ENCODE peak calls at places on chromosome 16, in seven cellular contexts. Q, A, Y, D, W, B and O are unnamed samples.
A peak's percentile ranks its signal among the peaks of the same experiment; 100 is the strongest.

GRCh38 chr16:57148481-57148880 is 37.4 kb downstream of the PSME3IP1 start:
- DNase-seq in Q (no peak), A (no peak), Y (no peak), D (no peak), W (no peak), B (no peak), O (no peak)

GRCh38 chr16:4696172-4696904 is 3.0 kb downstream of the NUDT16L1 start:
- DNase-seq in Q (peak; percentile 32), A (no peak), Y (peak; percentile 68), D (no peak), W (peak; percentile 44), B (no peak), O (no peak)

GRCh38 chr16:50615891-50616290 is 65.2 kb downstream of the SNX20 start:
- DNase-seq in Q (no peak), A (no peak), Y (no peak), D (no peak), W (no peak), B (no peak), O (no peak)

GRCh38 chr16:84065536-84066132 is 23.0 kb upstream of the SLC38A8 start:
- DNase-seq in Q (peak; percentile 59), A (no peak), Y (no peak), D (peak; percentile 73), W (peak; percentile 85), B (no peak), O (no peak)

GRCh38 chr16:52545157-52545543 is 1.8 kb downstream of the TOX3 start:
- DNase-seq in Q (no peak), A (no peak), Y (no peak), D (peak; percentile 30), W (peak; percentile 49), B (no peak), O (no peak)

GRCh38 chr16:9844361-9844760 is 337.9 kb downstream of the GRIN2A start:
- DNase-seq in Q (no peak), A (no peak), Y (no peak), D (no peak), W (no peak), B (no peak), O (no peak)

GRCh38 chr16:83059237-83059636 is 432.5 kb downstream of the CDH13 start:
- DNase-seq in Q (no peak), A (no peak), Y (no peak), D (no peak), W (no peak), B (no peak), O (no peak)

GRCh38 chr16:4637501-4638166 is 13.0 kb downstream of the MGRN1 start:
- DNase-seq in Q (no peak), A (no peak), Y (no peak), D (no peak), W (peak; percentile 33), B (no peak), O (no peak)

GRCh38 chr16:19173059-19173458 is 5.0 kb downstream of the SYT17 start:
- DNase-seq in Q (no peak), A (no peak), Y (no peak), D (no peak), W (no peak), B (no peak), O (no peak)

GRCh38 chr16:5851583-5851982 is 754.0 kb upstream of the EEF2KMT start:
- DNase-seq in Q (no peak), A (no peak), Y (no peak), D (no peak), W (no peak), B (no peak), O (no peak)

GRCh38 chr16:54673353-54673752 is 257.3 kb upstream of the IRX5 start:
- DNase-seq in Q (no peak), A (no peak), Y (no peak), D (no peak), W (no peak), B (no peak), O (no peak)

GRCh38 chr16:50309527-50310307 is 43.4 kb downstream of the ADCY7 start:
- DNase-seq in Q (peak; percentile 60), A (no peak), Y (peak; percentile 80), D (no peak), W (peak; percentile 59), B (peak; percentile 3), O (no peak)

GRCh38 chr16:72247821-72248253 is 75.9 kb upstream of the PMFBP1 start:
- DNase-seq in Q (no peak), A (no peak), Y (no peak), D (no peak), W (no peak), B (no peak), O (no peak)

GRCh38 chr16:57115148-57115503 is 22.7 kb downstream of the CPNE2 start:
- DNase-seq in Q (no peak), A (no peak), Y (peak; percentile 39), D (no peak), W (no peak), B (no peak), O (no peak)

GRCh38 chr16:84438971-84439696 is 65.3 kb downstream of the MEAK7 start:
- DNase-seq in Q (no peak), A (no peak), Y (no peak), D (peak; percentile 22), W (no peak), B (no peak), O (no peak)

GRCh38 chr16:1474471-1474795 is 395 bp downstream of the CLCN7 start:
- DNase-seq in Q (no peak), A (no peak), Y (no peak), D (peak; percentile 57), W (no peak), B (no peak), O (no peak)

GRCh38 chr16:35751191-35751941 is 2292.0 kb downstream of the TP53TG3F start:
- DNase-seq in Q (no peak), A (no peak), Y (peak; percentile 57), D (no peak), W (no peak), B (no peak), O (no peak)

GRCh38 chr16:7458144-7458543 is 125.5 kb downstream of the RBFOX1 start:
- DNase-seq in Q (no peak), A (no peak), Y (no peak), D (no peak), W (no peak), B (no peak), O (no peak)

GRCh38 chr16:72537684-72538083 is 365.7 kb upstream of the PMFBP1 start:
- DNase-seq in Q (no peak), A (no peak), Y (no peak), D (no peak), W (no peak), B (no peak), O (no peak)

GRCh38 chr16:67393111-67393789 is at the start of gene TPPP3:
- DNase-seq in Q (peak; percentile 98), A (no peak), Y (peak; percentile 97), D (peak; percentile 87), W (peak; percentile 92), B (peak; percentile 48), O (no peak)

GRCh38 chr16:22386976-22387375 is 12.6 kb upstream of the CDR2 start:
- DNase-seq in Q (no peak), A (no peak), Y (no peak), D (no peak), W (no peak), B (no peak), O (no peak)

GRCh38 chr16:11511328-11511727 is 75.4 kb downstream of the LITAF start:
- DNase-seq in Q (no peak), A (no peak), Y (no peak), D (no peak), W (no peak), B (no peak), O (no peak)

GRCh38 chr16:81901483-81901882 is 109.8 kb downstream of the SDR42E1 start:
- DNase-seq in Q (no peak), A (no peak), Y (no peak), D (no peak), W (no peak), B (no peak), O (no peak)

GRCh38 chr16:81907681-81908080 is 103.6 kb downstream of the SDR42E1 start:
- DNase-seq in Q (no peak), A (no peak), Y (no peak), D (no peak), W (no peak), B (no peak), O (no peak)

GRCh38 chr16:81902025-81902424 is 109.2 kb downstream of the SDR42E1 start:
- DNase-seq in Q (no peak), A (no peak), Y (no peak), D (no peak), W (no peak), B (no peak), O (no peak)

GRCh38 chr16:81905277-81905676 is 106.0 kb downstream of the SDR42E1 start:
- DNase-seq in Q (no peak), A (no peak), Y (no peak), D (no peak), W (no peak), B (no peak), O (no peak)

DNA sequence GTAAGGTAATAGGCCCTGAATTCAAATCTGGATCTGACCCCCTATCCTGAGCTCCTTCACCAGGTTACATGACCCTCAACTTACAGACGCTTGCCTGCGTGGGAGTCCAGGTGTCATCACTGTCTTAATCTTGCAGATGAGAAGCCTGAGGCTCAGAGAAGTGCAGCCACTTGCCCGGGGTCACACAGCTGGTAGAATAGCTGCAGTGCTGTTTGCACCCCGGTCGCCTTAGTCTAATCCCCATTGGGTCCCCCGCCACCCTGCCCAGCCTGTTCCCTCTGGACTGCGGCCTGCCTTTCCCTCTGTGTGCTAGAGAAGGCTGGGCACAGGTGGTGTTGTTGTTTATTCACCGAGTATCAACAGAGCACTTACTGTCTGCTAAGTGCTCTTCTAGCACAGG is 107.0 kb downstream of the SDR42E1 start:
- DNase-seq in Q (no peak), A (no peak), Y (no peak), D (no peak), W (no peak), B (no peak), O (no peak)
- H3K4me3 ChIP-seq in Q (no peak overlapping the region), A (no peak overlapping the region), Y (no peak overlapping the region), D (no peak overlapping the region), W (no peak overlapping the region), B (no peak overlapping the region), O (no peak overlapping the region)

GRCh38 chr16:27472091-27473020 is 70.4 kb downstream of the IL21R start:
- DNase-seq in Q (no peak), A (no peak), Y (no peak), D (no peak), W (no peak), B (no peak), O (no peak)
- H3K36me3 ChIP-seq in Q (peaks cover 75% of the 10 kb centered on the region), A (peaks cover 82% of the 10 kb centered on the region), Y (peaks cover 53% of the 10 kb centered on the region), D (peaks cover 6% of the 10 kb centered on the region), W (peaks cover 100% of the 10 kb centered on the region), B (peaks cover 34% of the 10 kb centered on the region), O (peaks cover 54% of the 10 kb centered on the region)

GRCh38 chr16:85633438-85633743 is 20.3 kb downstream of the GSE1 start:
- DNase-seq in Q (no peak), A (no peak), Y (peak; percentile 71), D (no peak), W (no peak), B (no peak), O (no peak)
- TF ChIP-seq CTCF in Q (no peak), A (no peak), Y (no peak), D (no peak), W (no peak), B (no peak), O (no peak)

DNA sequence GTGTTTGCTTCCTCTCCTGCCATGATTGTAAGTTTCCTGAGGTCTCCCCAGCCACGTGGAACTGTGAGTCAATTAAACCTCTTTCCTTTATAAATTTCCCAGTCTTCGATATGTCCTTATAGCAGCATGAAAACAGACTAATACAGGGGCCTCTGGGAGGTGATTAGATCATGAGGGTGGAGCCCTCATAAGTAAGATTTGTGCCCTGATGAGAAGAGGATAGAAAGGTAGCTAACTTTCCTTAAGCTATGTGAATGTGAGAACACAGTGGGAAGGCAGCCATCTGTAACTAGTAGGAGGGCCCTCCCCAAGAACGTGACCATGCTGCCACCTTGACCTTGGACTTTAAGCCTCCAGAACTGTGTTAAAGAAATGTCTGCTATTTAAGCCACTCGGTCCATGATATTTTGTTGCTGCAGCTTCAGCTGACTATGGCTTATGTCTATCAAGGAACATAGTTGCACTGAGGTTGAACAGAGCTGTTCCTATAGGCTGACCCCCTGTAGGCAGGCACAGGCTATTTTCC is 30.7 kb downstream of the WWOX start:
- DNase-seq in Q (no peak), A (no peak), Y (no peak), D (no peak), W (no peak), B (no peak), O (no peak)
- H3K4me3 ChIP-seq in Q (no peak overlapping the region), A (no peak overlapping the region), Y (no peak overlapping the region), D (no peak overlapping the region), W (no peak overlapping the region), B (no peak overlapping the region), O (no peak overlapping the region)